ENCODE peak calls at places on chromosomes 11 and 22, in seven cellular contexts. One of them, this sample, is unnamed.

GRCh38 chr11:33829430-33830141 is 55.3 kb upstream of the FBXO3 start:
- DNase-seq in neural crest cell: peak; percentile 59
- DNase-seq in cardiac muscle cell: peak; percentile 67
- DNase-seq in body of pancreas: peak; percentile 73
- DNase-seq in A549: peak; percentile 73
- DNase-seq in upper lobe of left lung: peak; percentile 46
- DNase-seq in astrocyte of the spinal cord: peak; percentile 78
- DNase-seq in this sample: peak; percentile 84

GRCh38 chr11:416757-417621 is 2.2 kb upstream of the SIGIRR start:
- DNase-seq in upper lobe of left lung: peak; percentile 77
- DNase-seq in neural crest cell: no peak
- DNase-seq in body of pancreas: peak; percentile 87
- DNase-seq in A549: no peak
- DNase-seq in cardiac muscle cell: peak; percentile 34
- DNase-seq in astrocyte of the spinal cord: no peak
- DNase-seq in this sample: peak; percentile 56

GRCh38 chr11:118998822-118999221 is 884 bp downstream of the CENATAC start:
- DNase-seq in body of pancreas: no peak
- DNase-seq in astrocyte of the spinal cord: peak; percentile 76
- DNase-seq in neural crest cell: no peak
- DNase-seq in cardiac muscle cell: no peak
- DNase-seq in A549: peak; percentile 50
- DNase-seq in upper lobe of left lung: peak; percentile 56
- DNase-seq in this sample: no peak

GRCh38 chr11:79152511-79152910 is 288.3 kb downstream of the TENM4 start:
- DNase-seq in astrocyte of the spinal cord: peak; percentile 59
- DNase-seq in A549: no peak
- DNase-seq in body of pancreas: no peak
- DNase-seq in neural crest cell: no peak
- DNase-seq in upper lobe of left lung: no peak
- DNase-seq in cardiac muscle cell: no peak
- DNase-seq in this sample: no peak

GRCh38 chr22:39994566-39995345 is at the start of gene FAM83F:
- DNase-seq in A549: no peak
- DNase-seq in cardiac muscle cell: no peak
- DNase-seq in body of pancreas: peak; percentile 84
- DNase-seq in astrocyte of the spinal cord: no peak
- DNase-seq in neural crest cell: no peak
- DNase-seq in upper lobe of left lung: peak; percentile 39
- DNase-seq in this sample: peak; percentile 36

GRCh38 chr11:101706541-101706940 is 122.7 kb upstream of the TRPC6 start:
- DNase-seq in A549: peak; percentile 60
- DNase-seq in upper lobe of left lung: no peak
- DNase-seq in astrocyte of the spinal cord: peak; percentile 33
- DNase-seq in neural crest cell: no peak
- DNase-seq in cardiac muscle cell: no peak
- DNase-seq in body of pancreas: no peak
- DNase-seq in this sample: no peak

GRCh38 chr11:73578786-73579185 is 19.1 kb downstream of the FAM168A start:
- DNase-seq in astrocyte of the spinal cord: no peak
- DNase-seq in A549: no peak
- DNase-seq in neural crest cell: no peak
- DNase-seq in cardiac muscle cell: no peak
- DNase-seq in body of pancreas: no peak
- DNase-seq in upper lobe of left lung: no peak
- DNase-seq in this sample: peak; percentile 7

GRCh38 chr11:20342347-20343279 is 20.9 kb upstream of the HTATIP2 start:
- DNase-seq in neural crest cell: peak; percentile 25
- DNase-seq in astrocyte of the spinal cord: no peak
- DNase-seq in A549: no peak
- DNase-seq in upper lobe of left lung: no peak
- DNase-seq in cardiac muscle cell: peak; percentile 78
- DNase-seq in body of pancreas: no peak
- DNase-seq in this sample: peak; percentile 36

GRCh38 chr22:17980638-17981051 is 43.7 kb downstream of the MICAL3 start:
- DNase-seq in cardiac muscle cell: peak; percentile 53
- DNase-seq in upper lobe of left lung: peak; percentile 27
- DNase-seq in neural crest cell: no peak
- DNase-seq in astrocyte of the spinal cord: no peak
- DNase-seq in body of pancreas: peak; percentile 38
- DNase-seq in A549: no peak
- DNase-seq in this sample: peak; percentile 64

GRCh38 chr22:34475886-34476285 is 555.6 kb upstream of the LARGE1 start:
- DNase-seq in upper lobe of left lung: no peak
- DNase-seq in cardiac muscle cell: no peak
- DNase-seq in astrocyte of the spinal cord: no peak
- DNase-seq in neural crest cell: no peak
- DNase-seq in body of pancreas: no peak
- DNase-seq in A549: no peak
- DNase-seq in this sample: no peak

GRCh38 chr11:104003491-104003890 is 32.9 kb upstream of the DDI1 start:
- DNase-seq in A549: no peak
- DNase-seq in astrocyte of the spinal cord: peak; percentile 51
- DNase-seq in upper lobe of left lung: no peak
- DNase-seq in neural crest cell: no peak
- DNase-seq in cardiac muscle cell: peak; percentile 24
- DNase-seq in body of pancreas: no peak
- DNase-seq in this sample: no peak

GRCh38 chr22:46881373-46882118 is 119.1 kb downstream of the TBC1D22A start:
- DNase-seq in upper lobe of left lung: no peak
- DNase-seq in body of pancreas: no peak
- DNase-seq in neural crest cell: no peak
- DNase-seq in A549: no peak
- DNase-seq in cardiac muscle cell: no peak
- DNase-seq in astrocyte of the spinal cord: no peak
- DNase-seq in this sample: peak; percentile 9

GRCh38 chr11:8111636-8112035 is 30.6 kb downstream of the TUB start:
- DNase-seq in cardiac muscle cell: no peak
- DNase-seq in neural crest cell: no peak
- DNase-seq in astrocyte of the spinal cord: no peak
- DNase-seq in body of pancreas: no peak
- DNase-seq in A549: no peak
- DNase-seq in upper lobe of left lung: no peak
- DNase-seq in this sample: no peak

GRCh38 chr11:76321820-76322524 is 59.0 kb downstream of the THAP12 start:
- DNase-seq in astrocyte of the spinal cord: no peak
- DNase-seq in cardiac muscle cell: no peak
- DNase-seq in upper lobe of left lung: no peak
- DNase-seq in A549: no peak
- DNase-seq in body of pancreas: peak; percentile 83
- DNase-seq in neural crest cell: no peak
- DNase-seq in this sample: no peak

GRCh38 chr11:69641681-69642548 is 959 bp downstream of the CCND1 start:
- DNase-seq in cardiac muscle cell: no peak
- DNase-seq in neural crest cell: no peak
- DNase-seq in A549: no peak
- DNase-seq in upper lobe of left lung: no peak
- DNase-seq in body of pancreas: no peak
- DNase-seq in astrocyte of the spinal cord: no peak
- DNase-seq in this sample: peak; percentile 11

GRCh38 chr11:1919428-1920127 is at the start of gene TNNT3:
- DNase-seq in A549: no peak
- DNase-seq in astrocyte of the spinal cord: no peak
- DNase-seq in body of pancreas: no peak
- DNase-seq in upper lobe of left lung: no peak
- DNase-seq in neural crest cell: no peak
- DNase-seq in cardiac muscle cell: no peak
- DNase-seq in this sample: no peak

GRCh38 chr11:1916132-1916985 is 3.1 kb upstream of the TNNT3 start:
- DNase-seq in astrocyte of the spinal cord: no peak
- DNase-seq in neural crest cell: no peak
- DNase-seq in A549: no peak
- DNase-seq in cardiac muscle cell: no peak
- DNase-seq in body of pancreas: no peak
- DNase-seq in upper lobe of left lung: no peak
- DNase-seq in this sample: peak; percentile 76

GRCh38 chr11:1918436-1919315 is 827 bp upstream of the TNNT3 start:
- DNase-seq in astrocyte of the spinal cord: no peak
- DNase-seq in cardiac muscle cell: no peak
- DNase-seq in body of pancreas: no peak
- DNase-seq in upper lobe of left lung: no peak
- DNase-seq in neural crest cell: no peak
- DNase-seq in A549: no peak
- DNase-seq in this sample: no peak

GRCh38 chr11:1916986-1917522 is 2.4 kb upstream of the TNNT3 start:
- DNase-seq in body of pancreas: no peak
- DNase-seq in astrocyte of the spinal cord: no peak
- DNase-seq in upper lobe of left lung: no peak
- DNase-seq in A549: no peak
- DNase-seq in cardiac muscle cell: no peak
- DNase-seq in neural crest cell: no peak
- DNase-seq in this sample: no peak

GRCh38 chr11:1917523-1918435 is 1.7 kb upstream of the TNNT3 start:
- DNase-seq in cardiac muscle cell: no peak
- DNase-seq in neural crest cell: no peak
- DNase-seq in upper lobe of left lung: no peak
- DNase-seq in astrocyte of the spinal cord: no peak
- DNase-seq in body of pancreas: peak; percentile 32
- DNase-seq in A549: no peak
- DNase-seq in this sample: no peak
- TF ChIP-seq CTCF in cardiac muscle cell: peak; percentile 32
- TF ChIP-seq CTCF in neural crest cell: peak; percentile 50
- TF ChIP-seq CTCF in upper lobe of left lung: peak; percentile 47
- TF ChIP-seq CTCF in astrocyte of the spinal cord: peak; percentile 43
- TF ChIP-seq CTCF in body of pancreas: peak; percentile 61
- TF ChIP-seq CTCF in A549: no peak
- TF ChIP-seq CTCF in this sample: peak; percentile 59

GRCh38 chr11:44566559-44566949 is 1.1 kb downstream of the CD82 start:
- DNase-seq in body of pancreas: no peak
- DNase-seq in neural crest cell: no peak
- DNase-seq in A549: no peak
- DNase-seq in astrocyte of the spinal cord: no peak
- DNase-seq in upper lobe of left lung: no peak
- DNase-seq in cardiac muscle cell: no peak
- DNase-seq in this sample: peak; percentile 22

GRCh38 chr11:44566952-44567875 is 1.8 kb downstream of the CD82 start:
- DNase-seq in astrocyte of the spinal cord: no peak
- DNase-seq in neural crest cell: no peak
- DNase-seq in A549: no peak
- DNase-seq in cardiac muscle cell: no peak
- DNase-seq in body of pancreas: no peak
- DNase-seq in upper lobe of left lung: no peak
- DNase-seq in this sample: peak; percentile 81

GRCh38 chr11:44565008-44565745 is at the start of gene CD82:
- DNase-seq in cardiac muscle cell: peak; percentile 100
- DNase-seq in neural crest cell: peak; percentile 99
- DNase-seq in A549: peak; percentile 96
- DNase-seq in upper lobe of left lung: peak; percentile 100
- DNase-seq in astrocyte of the spinal cord: peak; percentile 99
- DNase-seq in body of pancreas: peak; percentile 100
- DNase-seq in this sample: peak; percentile 99

GRCh38 chr11:44564653-44565007 is 833 bp upstream of the CD82 start:
- DNase-seq in body of pancreas: peak; percentile 85
- DNase-seq in neural crest cell: no peak
- DNase-seq in astrocyte of the spinal cord: peak; percentile 86
- DNase-seq in upper lobe of left lung: peak; percentile 90
- DNase-seq in cardiac muscle cell: no peak
- DNase-seq in A549: no peak
- DNase-seq in this sample: no peak

GRCh38 chr11:44565746-44566558 is 489 bp downstream of the CD82 start:
- DNase-seq in body of pancreas: peak; percentile 57
- DNase-seq in astrocyte of the spinal cord: no peak
- DNase-seq in neural crest cell: no peak
- DNase-seq in cardiac muscle cell: no peak
- DNase-seq in upper lobe of left lung: peak; percentile 42
- DNase-seq in A549: no peak
- DNase-seq in this sample: peak; percentile 26
- TF ChIP-seq CTCF in body of pancreas: no peak
- TF ChIP-seq CTCF in astrocyte of the spinal cord: no peak
- TF ChIP-seq CTCF in neural crest cell: peak; percentile 9
- TF ChIP-seq CTCF in cardiac muscle cell: no peak
- TF ChIP-seq CTCF in upper lobe of left lung: no peak
- TF ChIP-seq CTCF in A549: no peak
- TF ChIP-seq CTCF in this sample: no peak

DNA sequence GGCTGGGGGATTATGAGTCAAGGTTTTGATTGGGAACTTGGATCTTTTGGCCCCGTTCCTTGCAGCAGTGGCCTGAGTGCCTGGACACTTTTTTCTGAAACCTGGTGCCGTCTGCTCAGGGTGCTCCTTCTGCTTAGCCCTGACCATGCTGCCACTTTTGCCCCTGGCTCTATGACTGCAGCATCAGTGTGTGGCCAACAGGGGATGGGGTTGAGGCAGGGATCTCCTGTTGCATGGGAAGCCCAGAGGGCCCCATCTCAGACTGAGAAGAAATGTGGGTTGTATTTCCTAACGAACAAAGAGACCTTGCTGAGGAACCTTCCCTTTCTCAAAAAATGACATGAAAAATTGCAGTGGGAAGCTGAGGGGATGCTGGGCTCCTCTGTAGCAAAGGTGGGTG is 18.7 kb downstream of the POU2F3 start:
- DNase-seq in body of pancreas: no peak
- DNase-seq in astrocyte of the spinal cord: no peak
- DNase-seq in neural crest cell: no peak
- DNase-seq in cardiac muscle cell: no peak
- DNase-seq in A549: no peak
- DNase-seq in upper lobe of left lung: no peak
- DNase-seq in this sample: no peak
- TF ChIP-seq CTCF in body of pancreas: no peak
- TF ChIP-seq CTCF in astrocyte of the spinal cord: no peak
- TF ChIP-seq CTCF in neural crest cell: no peak
- TF ChIP-seq CTCF in cardiac muscle cell: no peak
- TF ChIP-seq CTCF in A549: no peak
- TF ChIP-seq CTCF in upper lobe of left lung: no peak
- TF ChIP-seq CTCF in this sample: no peak

GRCh38 chr11:66002648-66003225 is 434 bp downstream of the BANF1 start:
- DNase-seq in cardiac muscle cell: peak; percentile 57
- DNase-seq in upper lobe of left lung: peak; percentile 61
- DNase-seq in A549: peak; percentile 52
- DNase-seq in body of pancreas: peak; percentile 86
- DNase-seq in neural crest cell: no peak
- DNase-seq in astrocyte of the spinal cord: peak; percentile 38
- DNase-seq in this sample: no peak
- TF ChIP-seq CTCF in cardiac muscle cell: no peak
- TF ChIP-seq CTCF in upper lobe of left lung: no peak
- TF ChIP-seq CTCF in A549: peak; percentile 21
- TF ChIP-seq CTCF in body of pancreas: no peak
- TF ChIP-seq CTCF in neural crest cell: no peak
- TF ChIP-seq CTCF in astrocyte of the spinal cord: peak; percentile 11
- TF ChIP-seq CTCF in this sample: no peak

GRCh38 chr22:31629741-31630184 is 32.3 kb downstream of the PISD start:
- DNase-seq in body of pancreas: no peak
- DNase-seq in upper lobe of left lung: no peak
- DNase-seq in A549: no peak
- DNase-seq in astrocyte of the spinal cord: no peak
- DNase-seq in cardiac muscle cell: peak; percentile 8
- DNase-seq in neural crest cell: no peak
- DNase-seq in this sample: no peak
- TF ChIP-seq CTCF in body of pancreas: no peak
- TF ChIP-seq CTCF in upper lobe of left lung: no peak
- TF ChIP-seq CTCF in A549: no peak
- TF ChIP-seq CTCF in astrocyte of the spinal cord: no peak
- TF ChIP-seq CTCF in cardiac muscle cell: no peak
- TF ChIP-seq CTCF in neural crest cell: no peak
- TF ChIP-seq CTCF in this sample: no peak